ENCODE peak calls at places on chromosomes 3 and 15, in four cellular contexts. One of them, this sample, is unnamed.

GRCh38 chr3:138046084-138046483 is 36.1 kb downstream of the CLDN18 start:
- DNase-seq in HepG2: no peak
- DNase-seq in K562: no peak
- DNase-seq in GM12878: no peak
- DNase-seq in this sample: no peak

GRCh38 chr15:84819291-84819768 is 2.2 kb downstream of the ALPK3 start:
- DNase-seq in GM12878: no peak
- DNase-seq in HepG2: peak
- DNase-seq in K562: peak
- DNase-seq in this sample: no peak

GRCh38 chr3:163476179-163476578 is 1602.1 kb downstream of the SI start:
- DNase-seq in GM12878: no peak
- DNase-seq in K562: peak
- DNase-seq in HepG2: no peak
- DNase-seq in this sample: no peak

GRCh38 chr15:40863660-40864285 is 10.3 kb downstream of the RHOV start:
- DNase-seq in K562: peak
- DNase-seq in GM12878: no peak
- DNase-seq in HepG2: no peak
- DNase-seq in this sample: no peak

GRCh38 chr3:27311400-27311799 is 57.8 kb downstream of the NEK10 start:
- DNase-seq in HepG2: peak
- DNase-seq in K562: no peak
- DNase-seq in GM12878: no peak
- DNase-seq in this sample: no peak

GRCh38 chr15:72155021-72155621 is 36.9 kb downstream of the SENP8 start:
- DNase-seq in K562: no peak
- DNase-seq in GM12878: no peak
- DNase-seq in HepG2: no peak
- DNase-seq in this sample: no peak

GRCh38 chr3:124431585-124431984 is 298.7 kb upstream of the UMPS start:
- DNase-seq in GM12878: no peak
- DNase-seq in K562: no peak
- DNase-seq in HepG2: no peak
- DNase-seq in this sample: no peak

GRCh38 chr3:37702478-37703154 is 159.1 kb upstream of the CTDSPL start:
- DNase-seq in K562: no peak
- DNase-seq in GM12878: no peak
- DNase-seq in HepG2: no peak
- DNase-seq in this sample: no peak

GRCh38 chr15:31925541-31925940 is 104.8 kb upstream of the CHRNA7 start:
- DNase-seq in GM12878: no peak
- DNase-seq in HepG2: no peak
- DNase-seq in K562: no peak
- DNase-seq in this sample: no peak

GRCh38 chr3:41808152-41808551 is 153.8 kb downstream of the ULK4 start:
- DNase-seq in GM12878: no peak
- DNase-seq in K562: no peak
- DNase-seq in HepG2: no peak
- DNase-seq in this sample: no peak

GRCh38 chr3:192835818-192836468 is 81.7 kb downstream of the MB21D2 start:
- DNase-seq in K562: no peak
- DNase-seq in GM12878: no peak
- DNase-seq in HepG2: no peak
- DNase-seq in this sample: no peak

GRCh38 chr3:55675478-55675877 is 188.4 kb upstream of the WNT5A start:
- DNase-seq in K562: no peak
- DNase-seq in GM12878: peak
- DNase-seq in HepG2: no peak
- DNase-seq in this sample: no peak

GRCh38 chr3:188827593-188827992 is 344.2 kb upstream of the TPRG1 start:
- DNase-seq in HepG2: no peak
- DNase-seq in K562: no peak
- DNase-seq in GM12878: no peak
- DNase-seq in this sample: no peak

GRCh38 chr3:100030346-100030745 is 84.0 kb downstream of the FILIP1L start:
- DNase-seq in GM12878: no peak
- DNase-seq in HepG2: no peak
- DNase-seq in K562: no peak
- DNase-seq in this sample: no peak

GRCh38 chr3:13832130-13832529 is 47.7 kb downstream of the WNT7A start:
- DNase-seq in K562: no peak
- DNase-seq in HepG2: no peak
- DNase-seq in GM12878: no peak
- DNase-seq in this sample: no peak

GRCh38 chr15:41559489-41560177 is 621 bp downstream of the TYRO3 start:
- DNase-seq in HepG2: no peak
- DNase-seq in GM12878: no peak
- DNase-seq in K562: no peak
- DNase-seq in this sample: no peak

GRCh38 chr3:43210049-43211027 is 76.0 kb upstream of the SNRK start:
- DNase-seq in GM12878: no peak
- DNase-seq in HepG2: no peak
- DNase-seq in K562: no peak
- DNase-seq in this sample: no peak

GRCh38 chr15:71465109-71465508 is 345.2 kb upstream of the NR2E3 start:
- DNase-seq in K562: no peak
- DNase-seq in GM12878: no peak
- DNase-seq in HepG2: no peak
- DNase-seq in this sample: no peak

GRCh38 chr15:76823303-76823702 is 81.8 kb downstream of the SCAPER start:
- DNase-seq in HepG2: no peak
- DNase-seq in GM12878: no peak
- DNase-seq in K562: no peak
- DNase-seq in this sample: no peak

GRCh38 chr15:85533949-85534543 is 153.6 kb downstream of the AKAP13 start:
- DNase-seq in K562: no peak
- DNase-seq in GM12878: no peak
- DNase-seq in HepG2: no peak
- DNase-seq in this sample: no peak

GRCh38 chr15:72227192-72227586 is 3.8 kb downstream of the PKM start:
- DNase-seq in K562: peak
- DNase-seq in HepG2: peak
- DNase-seq in GM12878: peak
- DNase-seq in this sample: no peak

GRCh38 chr3:56291244-56291680 is 177.0 kb downstream of the ERC2 start:
- DNase-seq in GM12878: no peak
- DNase-seq in HepG2: no peak
- DNase-seq in K562: no peak
- DNase-seq in this sample: no peak

GRCh38 chr3:71454513-71455423 is 128.8 kb downstream of the FOXP1 start:
- DNase-seq in K562: no peak
- DNase-seq in HepG2: no peak
- DNase-seq in GM12878: no peak
- DNase-seq in this sample: no peak

GRCh38 chr15:86553116-86553515 is 473.4 kb downstream of the AGBL1 start:
- DNase-seq in K562: no peak
- DNase-seq in GM12878: no peak
- DNase-seq in HepG2: no peak
- DNase-seq in this sample: no peak

GRCh38 chr3:20510396-20510795 is 324.4 kb upstream of the SGO1 start:
- DNase-seq in HepG2: peak
- DNase-seq in GM12878: no peak
- DNase-seq in K562: no peak
- DNase-seq in this sample: no peak
- TF ChIP-seq TARDBP in HepG2: no peak
- TF ChIP-seq TARDBP in GM12878: no peak
- TF ChIP-seq TARDBP in K562: no peak
- TF ChIP-seq TARDBP in this sample: no peak

GRCh38 chr15:98775498-98776230 is 127.3 kb downstream of the IGF1R start:
- DNase-seq in HepG2: no peak
- DNase-seq in K562: no peak
- DNase-seq in GM12878: no peak
- DNase-seq in this sample: no peak

GRCh38 chr15:98778263-98778959 is 130.1 kb downstream of the IGF1R start:
- DNase-seq in K562: no peak
- DNase-seq in HepG2: no peak
- DNase-seq in GM12878: no peak
- DNase-seq in this sample: no peak

GRCh38 chr15:98774756-98775497 is 126.6 kb downstream of the IGF1R start:
- DNase-seq in HepG2: peak
- DNase-seq in K562: no peak
- DNase-seq in GM12878: no peak
- DNase-seq in this sample: no peak

GRCh38 chr15:98777426-98777825 is 129.1 kb downstream of the IGF1R start:
- DNase-seq in K562: no peak
- DNase-seq in GM12878: no peak
- DNase-seq in HepG2: no peak
- DNase-seq in this sample: no peak

DNA sequence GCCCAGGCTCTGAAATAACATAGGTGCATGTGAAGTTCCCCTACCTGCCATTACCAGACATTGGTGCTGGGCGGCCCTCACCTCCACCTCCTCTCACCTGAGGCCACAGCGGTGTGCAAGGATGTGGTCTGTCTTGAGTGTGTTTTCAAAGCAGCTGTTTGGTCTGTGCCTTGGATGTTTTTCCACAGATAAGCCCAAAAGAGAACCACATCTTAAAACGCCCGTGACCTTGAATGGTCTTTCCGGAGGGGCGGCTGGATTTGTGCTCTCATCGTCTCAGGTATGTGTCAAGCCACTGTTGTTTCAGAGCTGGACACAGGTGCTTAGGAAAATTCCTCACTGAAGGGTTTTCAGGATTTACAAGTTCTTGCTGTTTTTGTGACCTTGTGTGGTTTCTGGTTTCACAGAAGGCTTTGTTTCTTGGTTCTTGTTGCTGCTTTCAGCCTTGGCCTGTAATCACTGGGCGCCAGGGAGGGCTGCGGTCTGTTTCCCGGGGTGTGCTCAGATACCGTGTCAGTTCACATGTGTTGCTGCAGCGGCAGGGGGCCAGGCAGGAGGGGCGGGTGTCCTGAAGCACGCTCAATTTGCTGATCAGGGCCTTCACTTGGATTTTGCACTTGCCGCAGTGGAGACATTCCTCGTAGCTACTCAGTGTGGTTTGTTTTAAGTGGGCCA is 128.4 kb downstream of the IGF1R start:
- DNase-seq in K562: peak
- DNase-seq in GM12878: peak
- DNase-seq in HepG2: peak
- DNase-seq in this sample: peak
- TF ChIP-seq BHLHE40 in K562: no peak
- TF ChIP-seq BHLHE40 in GM12878: peak
- TF ChIP-seq BHLHE40 in HepG2: no peak
- TF ChIP-seq BHLHE40 in this sample: no peak

GRCh38 chr3:177810162-177810623 is 612.9 kb upstream of the TBL1XR1 start:
- DNase-seq in GM12878: no peak
- DNase-seq in HepG2: peak
- DNase-seq in K562: no peak
- DNase-seq in this sample: no peak
- TF ChIP-seq TARDBP in GM12878: no peak
- TF ChIP-seq TARDBP in HepG2: no peak
- TF ChIP-seq TARDBP in K562: no peak
- TF ChIP-seq TARDBP in this sample: no peak

DNA sequence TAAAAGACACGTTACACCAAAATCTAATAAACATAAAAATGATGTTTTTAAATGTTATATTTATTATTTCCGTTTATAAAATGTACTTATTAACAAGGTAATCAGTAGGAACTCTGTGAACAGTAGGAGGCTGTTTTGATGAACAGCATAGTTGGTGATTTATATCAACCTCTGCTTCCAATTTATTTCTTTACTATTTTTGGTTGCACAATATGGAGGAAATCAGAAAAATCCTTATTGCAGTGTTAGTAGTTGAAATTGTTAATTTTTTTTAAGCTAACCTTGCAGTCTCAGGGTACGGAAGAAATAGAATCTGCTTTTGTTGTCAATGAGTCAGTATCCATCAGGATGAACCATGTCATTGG is 5.0 kb upstream of the SNX22 start:
- DNase-seq in GM12878: no peak
- DNase-seq in HepG2: no peak
- DNase-seq in K562: no peak
- DNase-seq in this sample: no peak
- TF ChIP-seq BHLHE40 in GM12878: no peak
- TF ChIP-seq BHLHE40 in HepG2: no peak
- TF ChIP-seq BHLHE40 in K562: no peak
- TF ChIP-seq BHLHE40 in this sample: no peak

GRCh38 chr3:187550446-187550845 is 119.7 kb downstream of the SST start:
- DNase-seq in HepG2: no peak
- DNase-seq in K562: no peak
- DNase-seq in GM12878: no peak
- DNase-seq in this sample: no peak
- TF ChIP-seq TARDBP in HepG2: no peak
- TF ChIP-seq TARDBP in K562: no peak
- TF ChIP-seq TARDBP in GM12878: no peak
- TF ChIP-seq TARDBP in this sample: no peak